ENCODE peak calls at places on chromosomes 7 and 10, in nine cellular contexts. B, L, A, M, H, V, G, S and R are unnamed samples.

GRCh38 chr7:27169658-27170493 is 4.2 kb downstream of the HOXA10 start:
- DNase-seq in A (peak), G (no peak), S (no peak), B (no peak), L (peak), V (no peak), H (no peak), M (peak), R (no peak)

GRCh38 chr10:11793762-11794479 is 29.2 kb upstream of the PROSER2 start:
- DNase-seq in A (no peak), G (no peak), B (peak), S (no peak), L (peak), V (no peak), H (no peak), M (peak), R (no peak)

GRCh38 chr7:122885583-122886356 is 490 bp downstream of the CADPS2 start:
- DNase-seq in V (no peak), S (peak), H (peak), L (peak), B (peak), A (no peak), G (no peak), M (peak), R (peak)

GRCh38 chr10:52283174-52283573 is 30.9 kb upstream of the DKK1 start:
- DNase-seq in M (no peak), H (no peak), V (no peak), G (no peak), S (no peak), A (no peak), B (peak), L (peak), R (no peak)

GRCh38 chr7:123352226-123352550 is 152.4 kb upstream of the SLC13A1 start:
- DNase-seq in S (no peak), H (no peak), G (no peak), M (no peak), B (no peak), V (no peak), A (no peak), L (no peak), R (no peak)

GRCh38 chr7:99201027-99201426 is 6.9 kb downstream of the KPNA7 start:
- DNase-seq in B (peak), G (peak), M (peak), A (no peak), L (peak), V (no peak), S (no peak), H (no peak), R (no peak)

GRCh38 chr7:41085244-41085643 is 617.6 kb downstream of the INHBA start:
- DNase-seq in H (no peak), G (no peak), A (no peak), V (no peak), M (no peak), B (peak), L (peak), S (no peak), R (no peak)

GRCh38 chr7:96910484-96910883 is 94.9 kb upstream of the DLX6 start:
- DNase-seq in L (peak), H (no peak), M (no peak), B (peak), G (no peak), V (peak), S (no peak), A (no peak), R (no peak)

GRCh38 chr10:119138341-119139306 is 26.9 kb downstream of the SFXN4 start:
- DNase-seq in S (no peak), V (peak), A (no peak), H (no peak), L (peak), B (no peak), G (no peak), M (no peak), R (no peak)

GRCh38 chr10:78177013-78177370 is 143.3 kb downstream of the RPS24 start:
- DNase-seq in A (no peak), G (no peak), L (no peak), H (no peak), S (peak), M (no peak), B (no peak), V (no peak), R (peak)

GRCh38 chr7:114310344-114311118 is 104.1 kb upstream of the FOXP2 start:
- DNase-seq in S (no peak), L (peak), H (no peak), V (no peak), M (no peak), A (no peak), B (no peak), G (no peak), R (no peak)

GRCh38 chr7:132666076-132666775 is 90.0 kb upstream of the PLXNA4 start:
- DNase-seq in V (peak), L (peak), A (no peak), B (peak), S (no peak), M (peak), H (no peak), G (no peak), R (no peak)

GRCh38 chr10:37246637-37247036 is 121.2 kb downstream of the ANKRD30A start:
- DNase-seq in M (no peak), G (no peak), L (no peak), A (no peak), V (no peak), B (no peak), H (no peak), S (no peak), R (no peak)

GRCh38 chr7:27123021-27123476 is 7.5 kb downstream of the HOXA4 start:
- DNase-seq in G (no peak), A (no peak), S (no peak), M (no peak), B (peak), L (no peak), H (no peak), V (no peak), R (no peak)

GRCh38 chr7:116988363-116988989 is 35.2 kb downstream of the ST7 start:
- DNase-seq in H (no peak), M (no peak), S (no peak), G (no peak), B (no peak), A (no peak), L (peak), V (no peak), R (no peak)

GRCh38 chr7:18666107-18666728 is 170.7 kb downstream of the HDAC9 start:
- DNase-seq in L (peak), V (peak), A (peak), B (peak), G (peak), H (peak), M (peak), S (peak), R (peak)

GRCh38 chr10:98460837-98461499 is 14.2 kb upstream of the HPS1 start:
- DNase-seq in V (peak), S (peak), G (peak), A (peak), B (peak), M (peak), H (peak), L (peak), R (no peak)

GRCh38 chr7:16421333-16422099 is at the start of gene CRPPA:
- DNase-seq in A (no peak), B (peak), V (peak), M (peak), G (no peak), L (peak), H (peak), S (no peak), R (no peak)

GRCh38 chr10:132156382-132156781 is 30.4 kb upstream of the DPYSL4 start:
- DNase-seq in A (no peak), H (no peak), S (no peak), M (no peak), G (no peak), L (no peak), B (no peak), V (no peak), R (no peak)

GRCh38 chr10:35339946-35340345 is 3.6 kb downstream of the CCNY start:
- DNase-seq in H (no peak), M (no peak), G (no peak), S (no peak), B (peak), L (peak), A (no peak), V (peak), R (no peak)

GRCh38 chr10:30510184-30510931 is 76.4 kb downstream of the MAP3K8 start:
- DNase-seq in A (peak), B (peak), G (no peak), M (peak), V (no peak), H (no peak), L (peak), S (no peak), R (peak)

GRCh38 chr10:72889391-72889831 is 4.1 kb upstream of the OIT3 start:
- DNase-seq in G (peak), L (peak), H (no peak), B (peak), M (peak), S (no peak), V (no peak), A (no peak), R (no peak)

GRCh38 chr7:101905203-101905865 is 87.9 kb downstream of the CUX1 start:
- DNase-seq in G (no peak), A (no peak), S (no peak), B (no peak), M (no peak), V (no peak), L (no peak), H (no peak), R (no peak)

GRCh38 chr10:11018426-11018818 is 750 bp downstream of the CELF2 start:
- DNase-seq in L (no peak), S (peak), V (no peak), M (no peak), A (peak), H (peak), B (no peak), G (no peak), R (no peak)

DNA sequence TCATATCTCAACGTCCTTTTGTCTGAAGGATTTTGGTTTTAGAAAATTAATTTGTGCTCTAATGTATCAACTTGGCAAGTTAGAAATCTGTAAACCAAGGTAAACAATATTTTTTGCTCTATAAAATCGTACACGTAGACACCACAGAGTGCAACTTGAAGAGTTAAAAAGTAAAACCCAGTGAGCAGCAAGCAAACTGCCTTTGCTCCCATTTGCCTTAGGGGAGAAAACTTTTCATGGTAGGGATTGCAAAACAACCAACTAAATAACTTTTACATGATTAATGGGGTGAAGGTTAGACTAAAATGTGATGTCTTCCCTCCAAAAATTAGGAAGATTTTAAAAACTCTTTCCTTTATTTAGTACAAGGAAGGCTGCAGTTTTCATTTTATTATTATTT is 224.2 kb upstream of the LYZL1 start:
- DNase-seq in M (peak), H (no peak), B (no peak), G (no peak), L (no peak), A (no peak), S (no peak), V (no peak), R (no peak)
- H3K4me3 ChIP-seq in M (peak), H (no peak), B (no peak), G (no peak), L (no peak), A (no peak), S (no peak), V (no peak), R (no peak)

GRCh38 chr7:112571852-112572607 is 91.2 kb downstream of the LSMEM1 start:
- DNase-seq in H (no peak), V (peak), L (no peak), A (no peak), M (peak), G (no peak), B (no peak), S (peak), R (no peak)
- TF ChIP-seq CTCF in H (no peak), V (no peak), L (peak), A (no peak), M (no peak), G (no peak), B (no peak), S (no peak), R (no peak)

DNA sequence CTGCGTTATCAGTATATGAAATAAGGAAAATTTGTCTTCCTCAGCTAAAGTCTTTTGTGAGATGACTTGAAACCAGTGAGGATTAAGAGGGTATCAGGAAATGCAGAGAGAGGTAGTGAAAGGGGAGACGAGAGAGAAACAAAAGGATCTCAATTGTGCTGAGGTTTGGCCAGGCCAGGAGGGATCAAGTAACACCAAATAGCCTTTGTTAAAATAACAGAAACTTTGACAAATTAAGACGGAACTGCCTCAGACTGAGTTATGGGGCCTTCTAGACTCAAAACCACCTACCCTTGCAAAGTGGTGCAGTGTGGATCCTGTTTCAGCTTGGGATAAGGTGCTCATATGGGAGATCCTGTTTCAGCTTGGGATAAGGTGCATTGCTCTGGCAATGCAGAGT is 263.1 kb downstream of the CREB5 start:
- DNase-seq in H (no peak), V (no peak), A (no peak), G (no peak), S (no peak), M (no peak), B (no peak), L (no peak), R (no peak)
- H3K4me3 ChIP-seq in H (no peak), V (no peak), A (no peak), G (no peak), S (no peak), M (no peak), B (no peak), L (no peak), R (no peak)

GRCh38 chr7:134724606-134725005 is 54.8 kb upstream of the CALD1 start:
- DNase-seq in H (no peak), V (peak), A (no peak), G (no peak), S (no peak), B (peak), M (peak), L (peak), R (no peak)
- TF ChIP-seq CTCF in H (peak), V (peak), A (no peak), G (peak), S (no peak), B (peak), M (peak), L (peak), R (peak)